ENCODE peak calls at places on chromosomes 7 and 10, in four cellular contexts. One of them, this sample, is unnamed.

GRCh38 chr7:146090023-146090645 is 26.5 kb upstream of the CNTNAP2 start:
- DNase-seq in B cell: no peak
- DNase-seq in uterus: no peak
- DNase-seq in lower lobe of right lung: no peak
- DNase-seq in this sample: no peak

GRCh38 chr10:5476918-5477525 is 22.3 kb downstream of the CALML5 start:
- DNase-seq in B cell: no peak
- DNase-seq in uterus: no peak
- DNase-seq in lower lobe of right lung: no peak
- DNase-seq in this sample: no peak

GRCh38 chr10:12638103-12638502 is 288.8 kb downstream of the CAMK1D start:
- DNase-seq in B cell: no peak
- DNase-seq in uterus: no peak
- DNase-seq in lower lobe of right lung: no peak
- DNase-seq in this sample: no peak

GRCh38 chr7:41006591-41006990 is 696.3 kb downstream of the INHBA start:
- DNase-seq in B cell: no peak
- DNase-seq in uterus: no peak
- DNase-seq in lower lobe of right lung: no peak
- DNase-seq in this sample: no peak

GRCh38 chr7:121466455-121466854 is 70.3 kb upstream of the FAM3C start:
- DNase-seq in B cell: no peak
- DNase-seq in uterus: no peak
- DNase-seq in lower lobe of right lung: no peak
- DNase-seq in this sample: no peak

GRCh38 chr10:28254290-28254985 is 48.4 kb downstream of the MPP7 start:
- DNase-seq in B cell: no peak
- DNase-seq in uterus: peak; percentile 61
- DNase-seq in lower lobe of right lung: no peak
- DNase-seq in this sample: no peak

GRCh38 chr7:149455175-149455950 is 5.5 kb downstream of the ZNF777 start:
- DNase-seq in B cell: no peak
- DNase-seq in uterus: no peak
- DNase-seq in lower lobe of right lung: no peak
- DNase-seq in this sample: no peak

GRCh38 chr10:4181075-4181474 is 396.1 kb upstream of the KLF6 start:
- DNase-seq in B cell: no peak
- DNase-seq in uterus: no peak
- DNase-seq in lower lobe of right lung: no peak
- DNase-seq in this sample: no peak

GRCh38 chr7:47950714-47951113 is 2.4 kb upstream of the PKD1L1 start:
- DNase-seq in B cell: no peak
- DNase-seq in uterus: peak; percentile 46
- DNase-seq in lower lobe of right lung: no peak
- DNase-seq in this sample: no peak

DNA sequence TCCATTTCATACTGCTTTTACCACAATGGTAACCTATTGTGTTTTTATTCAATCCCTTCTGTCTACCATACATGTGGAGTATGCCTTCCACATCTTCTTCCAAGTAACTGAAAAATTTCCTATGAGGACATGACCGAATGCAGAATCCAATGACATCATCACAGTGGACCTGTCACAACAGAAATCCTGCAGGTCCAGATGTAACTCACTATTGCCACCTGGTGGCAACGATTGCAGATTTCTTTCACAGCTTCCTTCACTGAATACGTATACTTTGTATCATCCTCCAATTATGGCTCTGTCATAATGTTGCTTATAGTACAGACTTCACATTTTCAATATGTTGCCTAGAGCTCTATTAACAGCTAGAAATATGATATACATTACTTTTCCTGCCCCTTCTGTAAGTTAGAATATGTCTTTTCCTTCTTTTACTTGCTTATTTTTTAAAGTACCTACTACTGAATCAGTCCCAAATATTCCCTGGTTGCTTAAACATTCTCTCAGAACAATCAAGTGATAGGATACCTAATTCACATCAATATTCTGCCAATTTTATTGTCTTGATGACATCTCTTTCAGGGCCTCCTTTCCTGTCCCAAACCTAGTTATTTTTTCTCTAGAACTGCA is 45.4 kb downstream of the SLC13A1 start:
- DNase-seq in B cell: no peak
- DNase-seq in uterus: peak; percentile 73
- DNase-seq in lower lobe of right lung: no peak
- DNase-seq in this sample: no peak
- TF ChIP-seq CTCF in B cell: peak; percentile 76
- TF ChIP-seq CTCF in uterus: peak; percentile 72
- TF ChIP-seq CTCF in lower lobe of right lung: peak; percentile 79
- TF ChIP-seq CTCF in this sample: no peak

GRCh38 chr10:117924820-117925219 is 121.9 kb downstream of the RAB11FIP2 start:
- DNase-seq in B cell: no peak
- DNase-seq in uterus: no peak
- DNase-seq in lower lobe of right lung: no peak
- DNase-seq in this sample: no peak

GRCh38 chr10:117926491-117926890 is 120.2 kb downstream of the RAB11FIP2 start:
- DNase-seq in B cell: no peak
- DNase-seq in uterus: no peak
- DNase-seq in lower lobe of right lung: no peak
- DNase-seq in this sample: no peak

GRCh38 chr10:117925369-117925768 is 121.4 kb downstream of the RAB11FIP2 start:
- DNase-seq in B cell: no peak
- DNase-seq in uterus: no peak
- DNase-seq in lower lobe of right lung: no peak
- DNase-seq in this sample: no peak

GRCh38 chr10:117920956-117921355 is 125.8 kb downstream of the RAB11FIP2 start:
- DNase-seq in B cell: no peak
- DNase-seq in uterus: no peak
- DNase-seq in lower lobe of right lung: no peak
- DNase-seq in this sample: no peak

DNA sequence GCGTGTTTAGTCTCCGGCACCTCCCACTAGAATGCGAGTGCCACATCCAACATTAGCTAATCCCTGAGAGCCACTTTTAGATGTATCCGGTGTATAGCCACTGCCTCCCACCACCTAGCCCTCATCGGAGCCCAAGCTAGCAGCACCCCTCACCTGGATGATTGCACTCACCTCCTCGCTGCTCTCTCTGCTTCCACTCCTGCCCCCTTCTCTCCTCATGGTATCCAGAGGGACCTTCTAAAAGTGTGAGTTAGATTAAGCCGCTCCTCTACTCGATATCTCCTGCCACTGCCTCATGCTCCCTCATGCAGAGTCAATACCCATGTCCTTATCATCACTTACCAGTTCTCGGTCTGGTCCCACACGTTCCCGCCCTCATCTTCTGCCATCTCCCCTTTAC is 125.3 kb downstream of the RAB11FIP2 start:
- DNase-seq in B cell: no peak
- DNase-seq in uterus: no peak
- DNase-seq in lower lobe of right lung: no peak
- DNase-seq in this sample: no peak
- TF ChIP-seq CTCF in B cell: no peak
- TF ChIP-seq CTCF in uterus: no peak
- TF ChIP-seq CTCF in lower lobe of right lung: no peak
- TF ChIP-seq CTCF in this sample: no peak

DNA sequence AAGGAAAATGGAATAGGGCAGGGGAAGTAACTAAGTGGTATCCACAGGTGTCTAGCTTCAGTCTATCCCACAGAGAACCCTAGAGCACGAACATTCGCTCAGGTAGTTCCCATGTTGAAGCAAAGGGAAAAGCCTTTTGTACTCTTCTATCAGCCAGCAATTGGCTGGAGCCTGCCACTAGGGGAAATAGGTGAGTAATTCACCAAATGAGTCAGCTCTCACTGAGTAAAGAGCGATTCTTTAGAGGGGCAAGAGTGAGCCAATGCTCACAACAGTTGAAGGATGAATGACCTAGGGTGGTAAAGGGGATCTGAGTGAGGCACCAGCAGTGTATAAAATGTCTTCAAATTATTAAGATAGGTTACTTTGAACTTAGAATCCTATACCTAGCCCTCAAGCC is 94.1 kb upstream of the ZNF800 start:
- DNase-seq in B cell: no peak
- DNase-seq in uterus: no peak
- DNase-seq in lower lobe of right lung: no peak
- DNase-seq in this sample: no peak
- TF ChIP-seq CTCF in B cell: no peak
- TF ChIP-seq CTCF in uterus: no peak
- TF ChIP-seq CTCF in lower lobe of right lung: no peak
- TF ChIP-seq CTCF in this sample: no peak

DNA sequence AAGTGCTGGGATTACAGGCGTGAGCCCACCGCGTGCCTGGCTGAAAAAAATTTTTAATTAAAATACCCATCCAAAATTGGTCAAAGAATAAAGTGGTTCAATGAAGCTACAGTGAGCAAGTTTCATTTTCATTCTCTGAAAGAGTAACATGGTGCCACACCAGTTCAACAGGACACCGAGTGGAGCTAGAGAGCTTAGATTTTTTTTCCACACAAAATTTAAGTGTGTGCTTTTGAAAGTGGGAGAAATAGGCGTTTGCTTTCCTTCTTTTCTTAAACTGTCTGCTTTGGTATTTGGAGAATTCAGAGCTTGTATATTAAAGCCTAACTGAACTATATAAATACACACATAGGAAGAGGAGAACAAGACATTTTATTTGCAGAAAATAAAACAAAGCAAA is 43.4 kb downstream of the BPGM start:
- DNase-seq in B cell: no peak
- DNase-seq in uterus: no peak
- DNase-seq in lower lobe of right lung: no peak
- DNase-seq in this sample: no peak
- TF ChIP-seq CTCF in B cell: no peak
- TF ChIP-seq CTCF in uterus: peak; percentile 80
- TF ChIP-seq CTCF in lower lobe of right lung: peak; percentile 45
- TF ChIP-seq CTCF in this sample: no peak

This sample was measured in natural killer cell.